ENCODE peak calls at places on chromosome 20, in nine cellular contexts. One of them, this sample, is unnamed.

GRCh38 chr20:40952231-40952630 is 76.4 kb upstream of the TOP1 start:
- DNase-seq in AG10803: no peak
- DNase-seq in GM12865: no peak
- DNase-seq in colonic mucosa: no peak
- DNase-seq in transverse colon: no peak
- DNase-seq in fibroblast of lung: no peak
- DNase-seq in HAP-1: no peak
- DNase-seq in ascending aorta: no peak
- DNase-seq in lower lobe of right lung: no peak
- DNase-seq in this sample: no peak

GRCh38 chr20:36121981-36122930 is 32.3 kb upstream of the EPB41L1 start:
- DNase-seq in AG10803: no peak
- DNase-seq in GM12865: no peak
- DNase-seq in colonic mucosa: peak; percentile 95
- DNase-seq in transverse colon: peak; percentile 92
- DNase-seq in fibroblast of lung: no peak
- DNase-seq in HAP-1: no peak
- DNase-seq in ascending aorta: no peak
- DNase-seq in lower lobe of right lung: peak; percentile 86
- DNase-seq in this sample: no peak

GRCh38 chr20:8388146-8388545 is 256.1 kb downstream of the PLCB1 start:
- DNase-seq in AG10803: peak; percentile 84
- DNase-seq in GM12865: no peak
- DNase-seq in colonic mucosa: no peak
- DNase-seq in transverse colon: no peak
- DNase-seq in fibroblast of lung: peak; percentile 75
- DNase-seq in HAP-1: peak; percentile 67
- DNase-seq in ascending aorta: no peak
- DNase-seq in lower lobe of right lung: no peak
- DNase-seq in this sample: no peak

GRCh38 chr20:3696745-3697587 is 15.2 kb upstream of the ADAM33 start:
- DNase-seq in AG10803: no peak
- DNase-seq in GM12865: no peak
- DNase-seq in colonic mucosa: no peak
- DNase-seq in transverse colon: no peak
- DNase-seq in fibroblast of lung: no peak
- DNase-seq in HAP-1: no peak
- DNase-seq in ascending aorta: no peak
- DNase-seq in lower lobe of right lung: peak; percentile 21
- DNase-seq in this sample: no peak

GRCh38 chr20:4434681-4435080 is 287.0 kb upstream of the PRND start:
- DNase-seq in AG10803: peak; percentile 80
- DNase-seq in GM12865: no peak
- DNase-seq in colonic mucosa: no peak
- DNase-seq in transverse colon: no peak
- DNase-seq in fibroblast of lung: no peak
- DNase-seq in HAP-1: no peak
- DNase-seq in ascending aorta: no peak
- DNase-seq in lower lobe of right lung: no peak
- DNase-seq in this sample: no peak

GRCh38 chr20:64038579-64039292 is 2.8 kb downstream of the C20orf204 start:
- DNase-seq in AG10803: peak; percentile 50
- DNase-seq in GM12865: peak; percentile 90
- DNase-seq in colonic mucosa: peak; percentile 78
- DNase-seq in transverse colon: peak; percentile 78
- DNase-seq in fibroblast of lung: peak; percentile 78
- DNase-seq in HAP-1: peak; percentile 56
- DNase-seq in ascending aorta: no peak
- DNase-seq in lower lobe of right lung: peak; percentile 86
- DNase-seq in this sample: peak; percentile 63

GRCh38 chr20:19244291-19244690 is 31.8 kb downstream of the SLC24A3 start:
- DNase-seq in AG10803: no peak
- DNase-seq in GM12865: no peak
- DNase-seq in colonic mucosa: no peak
- DNase-seq in transverse colon: no peak
- DNase-seq in fibroblast of lung: no peak
- DNase-seq in HAP-1: no peak
- DNase-seq in ascending aorta: no peak
- DNase-seq in lower lobe of right lung: no peak
- DNase-seq in this sample: no peak

GRCh38 chr20:35048739-35049138 is 43.9 kb downstream of the TRPC4AP start:
- DNase-seq in AG10803: no peak
- DNase-seq in GM12865: no peak
- DNase-seq in colonic mucosa: no peak
- DNase-seq in transverse colon: no peak
- DNase-seq in fibroblast of lung: no peak
- DNase-seq in HAP-1: no peak
- DNase-seq in ascending aorta: no peak
- DNase-seq in lower lobe of right lung: no peak
- DNase-seq in this sample: no peak

GRCh38 chr20:1381753-1382591 is 10.9 kb downstream of the FKBP1A start:
- DNase-seq in AG10803: peak; percentile 56
- DNase-seq in GM12865: no peak
- DNase-seq in colonic mucosa: no peak
- DNase-seq in transverse colon: no peak
- DNase-seq in fibroblast of lung: peak; percentile 39
- DNase-seq in HAP-1: no peak
- DNase-seq in ascending aorta: no peak
- DNase-seq in lower lobe of right lung: no peak
- DNase-seq in this sample: no peak

GRCh38 chr20:56391596-56392281 is at the start of gene AURKA:
- DNase-seq in AG10803: no peak
- DNase-seq in GM12865: no peak
- DNase-seq in colonic mucosa: peak; percentile 25
- DNase-seq in transverse colon: no peak
- DNase-seq in fibroblast of lung: peak; percentile 18
- DNase-seq in HAP-1: no peak
- DNase-seq in ascending aorta: no peak
- DNase-seq in lower lobe of right lung: no peak
- DNase-seq in this sample: peak; percentile 15

GRCh38 chr20:33539129-33539528 is 49.2 kb downstream of the CBFA2T2 start:
- DNase-seq in AG10803: no peak
- DNase-seq in GM12865: no peak
- DNase-seq in colonic mucosa: no peak
- DNase-seq in transverse colon: no peak
- DNase-seq in fibroblast of lung: peak; percentile 16
- DNase-seq in HAP-1: no peak
- DNase-seq in ascending aorta: no peak
- DNase-seq in lower lobe of right lung: no peak
- DNase-seq in this sample: no peak

GRCh38 chr20:54668271-54669053 is 193.1 kb downstream of the DOK5 start:
- DNase-seq in AG10803: peak; percentile 8
- DNase-seq in GM12865: peak; percentile 56
- DNase-seq in colonic mucosa: no peak
- DNase-seq in transverse colon: peak; percentile 10
- DNase-seq in fibroblast of lung: peak; percentile 1
- DNase-seq in HAP-1: peak; percentile 30
- DNase-seq in ascending aorta: no peak
- DNase-seq in lower lobe of right lung: no peak
- DNase-seq in this sample: peak; percentile 9

GRCh38 chr20:57243480-57244220 is 22.8 kb downstream of the BMP7 start:
- DNase-seq in AG10803: no peak
- DNase-seq in GM12865: no peak
- DNase-seq in colonic mucosa: no peak
- DNase-seq in transverse colon: no peak
- DNase-seq in fibroblast of lung: no peak
- DNase-seq in HAP-1: no peak
- DNase-seq in ascending aorta: no peak
- DNase-seq in lower lobe of right lung: no peak
- DNase-seq in this sample: no peak

GRCh38 chr20:47315339-47315662 is 41.2 kb downstream of the ZMYND8 start:
- DNase-seq in AG10803: peak; percentile 47
- DNase-seq in GM12865: no peak
- DNase-seq in colonic mucosa: no peak
- DNase-seq in transverse colon: no peak
- DNase-seq in fibroblast of lung: no peak
- DNase-seq in HAP-1: no peak
- DNase-seq in ascending aorta: no peak
- DNase-seq in lower lobe of right lung: no peak
- DNase-seq in this sample: no peak

GRCh38 chr20:40293740-40294139 is 395.3 kb downstream of the MAFB start:
- DNase-seq in AG10803: peak; percentile 38
- DNase-seq in GM12865: no peak
- DNase-seq in colonic mucosa: no peak
- DNase-seq in transverse colon: no peak
- DNase-seq in fibroblast of lung: no peak
- DNase-seq in HAP-1: no peak
- DNase-seq in ascending aorta: no peak
- DNase-seq in lower lobe of right lung: no peak
- DNase-seq in this sample: no peak

GRCh38 chr20:34377072-34377847 is 14.2 kb downstream of the ITCH start:
- DNase-seq in AG10803: no peak
- DNase-seq in GM12865: peak; percentile 80
- DNase-seq in colonic mucosa: no peak
- DNase-seq in transverse colon: no peak
- DNase-seq in fibroblast of lung: no peak
- DNase-seq in HAP-1: no peak
- DNase-seq in ascending aorta: no peak
- DNase-seq in lower lobe of right lung: no peak
- DNase-seq in this sample: no peak

GRCh38 chr20:62792940-62793756 is 3.1 kb upstream of the MRGBP start:
- DNase-seq in AG10803: no peak
- DNase-seq in GM12865: no peak
- DNase-seq in colonic mucosa: no peak
- DNase-seq in transverse colon: no peak
- DNase-seq in fibroblast of lung: no peak
- DNase-seq in HAP-1: no peak
- DNase-seq in ascending aorta: no peak
- DNase-seq in lower lobe of right lung: no peak
- DNase-seq in this sample: no peak
- H3K4me3 ChIP-seq in AG10803: no peak overlapping the region
- H3K4me3 ChIP-seq in GM12865: no peak overlapping the region
- H3K4me3 ChIP-seq in colonic mucosa: peak overlapping the region; percentile 14
- H3K4me3 ChIP-seq in transverse colon: no peak overlapping the region
- H3K4me3 ChIP-seq in fibroblast of lung: no peak overlapping the region
- H3K4me3 ChIP-seq in HAP-1: no peak overlapping the region
- H3K4me3 ChIP-seq in ascending aorta: peak overlapping the region; percentile 62
- H3K4me3 ChIP-seq in lower lobe of right lung: peak overlapping the region; percentile 55
- H3K4me3 ChIP-seq in this sample: no peak overlapping the region

GRCh38 chr20:31608256-31608980 is 3.3 kb downstream of the ID1 start:
- DNase-seq in AG10803: peak; percentile 48
- DNase-seq in GM12865: no peak
- DNase-seq in colonic mucosa: peak; percentile 93
- DNase-seq in transverse colon: peak; percentile 92
- DNase-seq in fibroblast of lung: peak; percentile 80
- DNase-seq in HAP-1: peak; percentile 69
- DNase-seq in ascending aorta: no peak
- DNase-seq in lower lobe of right lung: peak; percentile 93
- DNase-seq in this sample: no peak
- H3K4me3 ChIP-seq in AG10803: peak overlapping the region; percentile 20
- H3K4me3 ChIP-seq in GM12865: no peak overlapping the region
- H3K4me3 ChIP-seq in colonic mucosa: peak overlapping the region; percentile 19
- H3K4me3 ChIP-seq in transverse colon: peak overlapping the region; percentile 0
- H3K4me3 ChIP-seq in fibroblast of lung: peak overlapping the region; percentile 41
- H3K4me3 ChIP-seq in HAP-1: peak overlapping the region; percentile 72
- H3K4me3 ChIP-seq in ascending aorta: peak overlapping the region; percentile 88
- H3K4me3 ChIP-seq in lower lobe of right lung: peak overlapping the region; percentile 81
- H3K4me3 ChIP-seq in this sample: no peak overlapping the region

DNA sequence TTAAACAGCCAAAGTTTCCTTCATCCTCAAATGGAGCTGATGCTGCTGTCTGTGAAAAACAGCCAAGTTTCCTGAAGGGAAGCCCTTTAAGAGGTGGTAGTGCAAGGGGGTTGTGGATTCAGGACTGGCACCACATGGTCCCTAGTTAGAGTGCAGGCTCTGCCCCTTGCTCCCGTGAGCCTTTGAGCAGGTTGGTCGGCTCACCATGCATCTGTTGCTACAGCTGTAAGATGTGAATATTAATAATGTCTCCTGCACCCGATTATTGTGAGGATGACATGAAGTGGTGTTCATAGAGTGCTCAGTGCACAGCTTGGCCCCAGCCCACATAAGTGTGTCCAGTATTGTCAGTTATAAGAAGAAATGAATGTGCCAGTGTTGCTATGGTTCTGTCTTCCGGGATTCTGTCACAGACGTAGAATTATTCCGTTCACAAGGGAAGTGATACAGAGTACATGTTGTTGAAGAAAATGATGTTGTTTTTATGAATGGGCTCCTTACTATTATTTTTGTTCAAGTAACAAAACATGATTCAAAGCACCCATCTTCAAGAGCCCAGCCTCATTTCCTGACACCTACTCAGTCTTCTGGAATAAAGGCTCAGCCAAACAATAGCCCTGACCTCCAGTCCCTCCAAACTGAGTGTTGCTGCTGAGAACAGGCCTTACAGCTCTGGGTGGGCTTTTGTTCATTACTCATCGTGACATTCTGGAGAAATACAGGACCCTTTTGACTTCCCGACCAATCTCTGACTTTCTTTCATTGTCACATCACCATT is 2.9 kb upstream of the PKIG start:
- DNase-seq in AG10803: no peak
- DNase-seq in GM12865: no peak
- DNase-seq in colonic mucosa: no peak
- DNase-seq in transverse colon: no peak
- DNase-seq in fibroblast of lung: no peak
- DNase-seq in HAP-1: no peak
- DNase-seq in ascending aorta: no peak
- DNase-seq in lower lobe of right lung: no peak
- DNase-seq in this sample: no peak
- H3K4me3 ChIP-seq in AG10803: no peak overlapping the region
- H3K4me3 ChIP-seq in GM12865: no peak overlapping the region
- H3K4me3 ChIP-seq in colonic mucosa: no peak overlapping the region
- H3K4me3 ChIP-seq in transverse colon: no peak overlapping the region
- H3K4me3 ChIP-seq in fibroblast of lung: no peak overlapping the region
- H3K4me3 ChIP-seq in HAP-1: no peak overlapping the region
- H3K4me3 ChIP-seq in ascending aorta: no peak overlapping the region
- H3K4me3 ChIP-seq in lower lobe of right lung: no peak overlapping the region
- H3K4me3 ChIP-seq in this sample: no peak overlapping the region

GRCh38 chr20:50049442-50050026 is 63.4 kb downstream of the UBE2V1 start:
- DNase-seq in AG10803: no peak
- DNase-seq in GM12865: peak; percentile 50
- DNase-seq in colonic mucosa: no peak
- DNase-seq in transverse colon: no peak
- DNase-seq in fibroblast of lung: no peak
- DNase-seq in HAP-1: no peak
- DNase-seq in ascending aorta: no peak
- DNase-seq in lower lobe of right lung: no peak
- DNase-seq in this sample: no peak

GRCh38 chr20:50052550-50052949 is 60.4 kb downstream of the UBE2V1 start:
- DNase-seq in AG10803: no peak
- DNase-seq in GM12865: no peak
- DNase-seq in colonic mucosa: no peak
- DNase-seq in transverse colon: no peak
- DNase-seq in fibroblast of lung: no peak
- DNase-seq in HAP-1: no peak
- DNase-seq in ascending aorta: no peak
- DNase-seq in lower lobe of right lung: no peak
- DNase-seq in this sample: no peak

GRCh38 chr20:50050214-50050613 is 62.7 kb downstream of the UBE2V1 start:
- DNase-seq in AG10803: no peak
- DNase-seq in GM12865: no peak
- DNase-seq in colonic mucosa: no peak
- DNase-seq in transverse colon: no peak
- DNase-seq in fibroblast of lung: no peak
- DNase-seq in HAP-1: no peak
- DNase-seq in ascending aorta: no peak
- DNase-seq in lower lobe of right lung: no peak
- DNase-seq in this sample: no peak

GRCh38 chr20:50050660-50051308 is 62.2 kb downstream of the UBE2V1 start:
- DNase-seq in AG10803: peak; percentile 43
- DNase-seq in GM12865: no peak
- DNase-seq in colonic mucosa: no peak
- DNase-seq in transverse colon: no peak
- DNase-seq in fibroblast of lung: no peak
- DNase-seq in HAP-1: no peak
- DNase-seq in ascending aorta: no peak
- DNase-seq in lower lobe of right lung: no peak
- DNase-seq in this sample: no peak

GRCh38 chr20:50048420-50049166 is 64.4 kb downstream of the UBE2V1 start:
- DNase-seq in AG10803: peak; percentile 79
- DNase-seq in GM12865: no peak
- DNase-seq in colonic mucosa: no peak
- DNase-seq in transverse colon: peak; percentile 46
- DNase-seq in fibroblast of lung: peak; percentile 59
- DNase-seq in HAP-1: no peak
- DNase-seq in ascending aorta: peak; percentile 27
- DNase-seq in lower lobe of right lung: no peak
- DNase-seq in this sample: peak; percentile 17
- H3K4me3 ChIP-seq in AG10803: no peak overlapping the region
- H3K4me3 ChIP-seq in GM12865: no peak overlapping the region
- H3K4me3 ChIP-seq in colonic mucosa: no peak overlapping the region
- H3K4me3 ChIP-seq in transverse colon: no peak overlapping the region
- H3K4me3 ChIP-seq in fibroblast of lung: no peak overlapping the region
- H3K4me3 ChIP-seq in HAP-1: no peak overlapping the region
- H3K4me3 ChIP-seq in ascending aorta: peak overlapping the region; percentile 16
- H3K4me3 ChIP-seq in lower lobe of right lung: no peak overlapping the region
- H3K4me3 ChIP-seq in this sample: no peak overlapping the region

This sample was measured in Jurkat, Clone E6-1.